ENCODE peak calls at places on chromosomes 5 and 9, in six cellular contexts. I is iPS-NIHi11; Y is B cell; O is stimulated activated CD8-positive, alpha-beta memory T cell treated with anti-CD3 and anti-CD28 coated beads, Interleukin-4, amount 100 ng/mL, for 4 hours; E is tibial artery; M is M059J. S is an unnamed sample.

GRCh38 chr5:123752576-123752975 is 240.6 kb downstream of the CSNK1G3 start:
- DNase-seq in Y (no peak), E (no peak), I (no peak), O (no peak), M (peak; percentile 88), S (peak; percentile 79)

GRCh38 chr5:143143973-143144372 is 259.5 kb downstream of the NR3C1 start:
- DNase-seq in Y (no peak), M (peak; percentile 67), E (no peak), I (no peak), O (no peak), S (peak; percentile 15)

GRCh38 chr9:5468850-5469249 is 18.5 kb downstream of the CD274 start:
- DNase-seq in Y (no peak), O (no peak), E (no peak), M (no peak), I (no peak), S (no peak)

GRCh38 chr5:55303238-55303690 is 4.2 kb downstream of the DHX29 start:
- DNase-seq in O (no peak), I (peak; percentile 8), M (peak; percentile 95), E (no peak), Y (no peak), S (peak; percentile 67)

GRCh38 chr5:82312373-82312856 is 34.3 kb upstream of the RPS23 start:
- DNase-seq in O (no peak), E (peak; percentile 87), Y (no peak), M (peak; percentile 73), I (peak; percentile 72), S (peak; percentile 73)

GRCh38 chr9:89742660-89743059 is 137.8 kb downstream of the GADD45G start:
- DNase-seq in I (no peak), M (no peak), Y (no peak), O (no peak), E (no peak), S (no peak)

GRCh38 chr9:93657331-93658111 is 81.1 kb downstream of the PHF2 start:
- DNase-seq in E (peak; percentile 56), O (no peak), M (no peak), I (no peak), Y (no peak), S (no peak)

GRCh38 chr5:10507575-10508024 is 56.3 kb upstream of the ANKRD33B start:
- DNase-seq in M (peak; percentile 99), Y (no peak), E (no peak), O (no peak), I (no peak), S (peak; percentile 65)

GRCh38 chr9:35910613-35911488 is 1.6 kb downstream of the SPAAR start:
- DNase-seq in I (peak; percentile 63), M (peak; percentile 82), E (no peak), Y (no peak), O (no peak), S (peak; percentile 23)

GRCh38 chr5:100609594-100609993 is 74.4 kb downstream of the FAM174A start:
- DNase-seq in Y (no peak), O (no peak), E (no peak), I (no peak), M (no peak), S (no peak)

S was measured in RPMI7951.